ENCODE peak calls at places on chromosomes 4 and X, in four cellular contexts. V, I, J and M are unnamed samples.

GRCh38 chr4:84497220-84497834 is 1.8 kb downstream of the NKX6-1 start:
- DNase-seq in V (no peak), I (peak), J (no peak), M (no peak)

GRCh38 chrX:1391707-1392375 is at the start of gene SLC25A6:
- DNase-seq in V (peak), J (peak), I (peak), M (peak)

GRCh38 chr4:176981551-176981950 is 188.8 kb upstream of the VEGFC start:
- DNase-seq in J (no peak), V (no peak), I (no peak), M (no peak)

GRCh38 chr4:181030961-181031360 is 1212.2 kb upstream of the TENM3 start:
- DNase-seq in J (no peak), V (no peak), I (no peak), M (no peak)

GRCh38 chrX:1359477-1359873 is 22.9 kb downstream of the IL3RA start:
- DNase-seq in V (no peak), J (no peak), I (no peak), M (no peak)

GRCh38 chr4:2823671-2824328 is 19.8 kb upstream of the ADD1 start:
- DNase-seq in V (no peak), I (no peak), J (no peak), M (no peak)

GRCh38 chr4:38804654-38805295 is at the start of gene TLR1:
- DNase-seq in J (no peak), V (peak), I (no peak), M (peak)

GRCh38 chr4:80188801-80189458 is 8.4 kb upstream of the PRDM8 start:
- DNase-seq in V (no peak), J (no peak), I (no peak), M (no peak)

GRCh38 chr4:80989921-80990544 is 40.5 kb upstream of the BMP3 start:
- DNase-seq in I (no peak), V (peak), J (no peak), M (peak)

GRCh38 chr4:83629945-83630684 is 94.2 kb downstream of the GPAT3 start:
- DNase-seq in J (no peak), I (no peak), V (no peak), M (no peak)

GRCh38 chrX:132704769-132705168 is 215.9 kb upstream of the MBNL3 start:
- DNase-seq in I (no peak), J (no peak), V (no peak), M (no peak)

GRCh38 chr4:36394352-36394903 is 113.0 kb downstream of the DTHD1 start:
- DNase-seq in V (peak), J (no peak), I (no peak), M (peak)

GRCh38 chr4:131248314-131248713 is 1900.8 kb upstream of the PCDH10 start:
- DNase-seq in J (no peak), V (no peak), I (no peak), M (no peak)

GRCh38 chr4:84821064-84821463 is 145.4 kb downstream of the WDFY3 start:
- DNase-seq in I (no peak), J (no peak), V (no peak), M (no peak)